ENCODE peak calls at places on chromosomes 4 and X, in six cellular contexts. Y is LNCaP clone FGC; I is heart left ventricle; F is GM12864; U is CD8-positive, alpha-beta T cell; D is OCI-LY7. V is an unnamed sample.

GRCh38 chr4:77959566-77960338 is 97.1 kb downstream of the MRPL1 start:
- DNase-seq in Y (peak), I (no peak), U (no peak), D (peak), F (peak), V (peak)

GRCh38 chr4:25161599-25161960 is 1.3 kb upstream of the SEPSECS start:
- DNase-seq in I (no peak), Y (no peak), F (no peak), U (no peak), D (peak), V (no peak)

GRCh38 chr4:6426571-6427438 is 45.6 kb downstream of the PPP2R2C start:
- DNase-seq in D (no peak), Y (no peak), U (no peak), F (no peak), I (no peak), V (no peak)

GRCh38 chr4:140926672-140927071 is 170.5 kb upstream of the TBC1D9 start:
- DNase-seq in I (no peak), U (no peak), F (no peak), Y (no peak), D (no peak), V (no peak)

GRCh38 chr4:8195841-8196460 is 3.1 kb upstream of the SH3TC1 start:
- DNase-seq in Y (no peak), I (no peak), D (no peak), U (no peak), F (no peak), V (no peak)

GRCh38 chr4:5955201-5955821 is 62.4 kb upstream of the CRMP1 start:
- DNase-seq in D (no peak), F (no peak), Y (no peak), U (no peak), I (no peak), V (no peak)

GRCh38 chrX:108036298-108036973 is 8.4 kb upstream of the VSIG1 start:
- DNase-seq in F (no peak), D (no peak), I (no peak), U (no peak), Y (peak), V (peak)

GRCh38 chrX:23403849-23404248 is 69.2 kb downstream of the PTCHD1 start:
- DNase-seq in Y (no peak), I (no peak), D (peak), U (no peak), F (no peak), V (no peak)

GRCh38 chr4:57018930-57019329 is 40.2 kb downstream of the POLR2B start:
- DNase-seq in U (no peak), I (no peak), Y (no peak), D (no peak), F (no peak), V (no peak)

GRCh38 chrX:15546745-15547144 is 46.1 kb downstream of the BMX start:
- DNase-seq in D (no peak), U (no peak), Y (no peak), I (no peak), F (no peak), V (no peak)

GRCh38 chr4:124499266-124499665 is 213.3 kb downstream of the ANKRD50 start:
- DNase-seq in F (no peak), Y (no peak), I (no peak), U (no peak), D (no peak), V (peak)

GRCh38 chrX:10467793-10468192 is 152.6 kb downstream of the MID1 start:
- DNase-seq in I (no peak), U (no peak), F (no peak), Y (no peak), D (no peak), V (no peak)

GRCh38 chr4:114383721-114384120 is 214.9 kb upstream of the UGT8 start:
- DNase-seq in I (no peak), D (no peak), Y (no peak), U (no peak), F (no peak), V (peak)

GRCh38 chr4:48967101-48967500 is 19.0 kb upstream of the CWH43 start:
- DNase-seq in F (no peak), Y (no peak), U (no peak), D (no peak), I (no peak), V (no peak)

GRCh38 chr4:27129871-27130277 is 269.2 kb downstream of the STIM2 start:
- DNase-seq in F (no peak), D (no peak), U (no peak), Y (no peak), I (no peak), V (peak)

GRCh38 chrX:46576458-46576857 is 2.9 kb downstream of the CHST7 start:
- DNase-seq in I (peak), U (no peak), F (no peak), D (no peak), Y (no peak), V (no peak)
- H3K4me3 ChIP-seq in I (peak), U (no peak), F (peak), D (peak), Y (no peak), V (peak)

GRCh38 chr4:177485528-177485927 is 43.3 kb upstream of the AGA start:
- DNase-seq in Y (no peak), F (no peak), D (no peak), I (no peak), U (no peak), V (peak)
- H3K4me3 ChIP-seq in Y (no peak), F (no peak), D (no peak), I (no peak), U (no peak), V (no peak)

GRCh38 chrX:149830192-149830873 is 48.6 kb downstream of the MAGEA9 start:
- DNase-seq in F (no peak), I (no peak), D (no peak), Y (no peak), U (peak), V (no peak)
- H3K4me3 ChIP-seq in F (peak), I (peak), D (no peak), Y (no peak), U (peak), V (peak)

DNA sequence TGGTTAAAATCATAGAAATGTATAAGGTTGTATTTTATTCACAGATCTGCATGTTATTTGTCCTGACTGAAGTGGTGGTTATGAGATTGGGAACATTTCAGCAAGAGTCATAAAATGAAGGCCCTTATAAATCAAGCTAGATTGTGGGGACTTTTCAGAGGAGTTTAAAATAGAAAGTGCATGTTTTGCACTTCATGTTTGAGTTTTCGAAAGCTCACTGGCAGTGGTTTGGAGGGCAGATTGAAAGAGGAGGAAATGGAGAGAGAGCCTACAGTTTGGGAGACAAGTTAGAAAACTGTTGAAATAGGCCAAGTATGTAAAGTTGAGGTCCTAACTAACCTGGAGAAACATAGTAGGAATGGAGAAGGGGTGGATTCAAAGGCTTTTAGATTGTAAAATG is 124.9 kb downstream of the KDM6A start:
- DNase-seq in D (no peak), F (no peak), Y (no peak), I (no peak), U (no peak), V (no peak)
- H3K4me3 ChIP-seq in D (no peak), F (no peak), Y (no peak), I (no peak), U (no peak), V (no peak)

DNA sequence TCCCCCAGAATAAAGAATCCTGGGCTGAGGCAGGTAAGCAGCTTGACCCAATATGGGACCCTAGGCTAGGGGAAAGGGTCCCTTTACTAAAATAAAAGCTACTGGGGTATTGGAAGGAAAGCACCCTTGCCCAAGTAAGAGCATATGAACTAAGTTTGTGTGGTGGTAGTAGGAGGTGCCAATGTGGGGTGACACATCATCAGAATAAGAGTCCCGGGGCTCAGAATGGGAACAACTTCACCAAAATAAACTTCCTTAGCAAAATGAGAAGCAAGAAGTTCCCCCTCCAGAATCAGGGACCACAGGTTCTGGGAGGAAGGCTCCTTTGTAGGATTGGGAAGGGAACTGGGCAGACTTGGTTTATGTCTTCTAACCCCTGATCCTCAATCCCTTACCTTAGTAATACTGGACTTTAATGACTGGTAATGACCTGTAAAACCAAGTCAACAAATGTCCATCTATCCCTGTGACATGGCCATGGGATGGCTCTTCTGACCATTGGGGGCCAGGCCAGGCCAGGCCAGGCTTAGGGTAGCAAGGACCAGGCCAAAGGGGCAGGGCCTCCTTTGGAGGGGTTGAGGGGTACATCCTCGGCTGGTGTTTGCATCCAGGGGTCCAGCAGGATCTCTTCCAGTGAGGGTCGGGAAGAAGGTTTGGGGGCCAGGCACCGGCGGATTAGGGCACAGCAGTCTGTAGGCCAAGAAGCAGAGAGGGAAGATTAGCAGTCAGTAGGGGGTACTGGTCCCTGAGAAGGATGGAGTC is 2.3 kb upstream of the SLC35A2 start:
- DNase-seq in Y (no peak), D (no peak), F (no peak), U (no peak), I (no peak), V (no peak)
- H3K4me3 ChIP-seq in Y (no peak), D (no peak), F (no peak), U (no peak), I (no peak), V (no peak)

GRCh38 chr4:99578679-99579078 is 4.1 kb downstream of the MTTP start:
- DNase-seq in I (no peak), D (no peak), Y (no peak), U (no peak), F (no peak), V (no peak)

GRCh38 chr4:99573735-99574368 is 772 bp upstream of the MTTP start:
- DNase-seq in D (no peak), Y (no peak), I (no peak), U (no peak), F (no peak), V (no peak)

GRCh38 chr4:99572527-99573240 is 1.9 kb upstream of the MTTP start:
- DNase-seq in D (no peak), Y (no peak), F (no peak), U (no peak), I (no peak), V (no peak)

DNA sequence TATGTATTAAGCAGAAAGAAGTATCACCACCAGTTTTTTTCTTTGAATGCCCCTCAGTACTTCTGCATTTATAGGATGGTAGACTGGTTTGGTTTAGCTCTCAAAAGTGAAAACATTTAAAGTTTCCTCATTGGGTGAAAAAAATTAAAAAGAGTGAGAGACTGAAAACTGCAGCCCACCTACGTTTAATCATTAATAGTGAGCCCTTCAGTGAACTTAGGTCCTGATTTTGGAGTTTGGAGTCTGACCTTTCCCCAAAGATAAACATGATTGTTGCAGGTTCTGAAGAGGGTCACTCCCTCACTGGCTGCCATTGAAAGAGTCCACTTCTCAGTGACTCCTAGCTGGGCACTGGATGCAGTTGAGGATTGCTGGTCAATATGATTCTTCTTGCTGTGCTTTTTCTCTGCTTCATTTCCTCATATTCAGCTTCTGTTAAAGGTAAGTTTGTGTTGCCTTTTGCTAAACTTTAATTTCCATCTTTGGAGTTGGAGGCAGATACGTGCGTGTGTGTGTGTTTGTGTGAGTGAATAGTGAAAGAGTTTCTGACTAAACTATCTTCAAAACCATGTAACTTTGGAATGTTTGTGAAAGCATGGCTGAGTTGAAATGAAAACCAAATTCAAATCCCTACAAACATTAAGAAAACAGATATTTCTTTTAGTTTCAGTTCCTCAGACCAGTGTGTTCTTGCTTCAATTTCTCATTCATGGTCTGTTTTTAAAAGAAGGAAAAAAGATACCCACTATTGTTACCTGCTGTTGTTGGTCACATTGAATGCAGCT is at the start of gene MTTP:
- DNase-seq in U (no peak), I (no peak), Y (no peak), F (no peak), D (peak), V (no peak)
- H3K4me3 ChIP-seq in U (no peak), I (no peak), Y (no peak), F (no peak), D (no peak), V (no peak)

GRCh38 chrX:48942895-48943294 is 14.5 kb downstream of the OTUD5 start:
- DNase-seq in Y (no peak), I (no peak), U (no peak), F (no peak), D (no peak), V (no peak)
- H3K4me3 ChIP-seq in Y (no peak), I (no peak), U (no peak), F (no peak), D (no peak), V (no peak)

V was measured in skeletal muscle cell.